ENCODE peak calls at places on chromosomes 6 and 20, in five cellular contexts. One of them, this sample, is unnamed.

GRCh38 chr6:29628419-29629281 is 4.3 kb downstream of the GABBR1 start:
- DNase-seq in cardiac fibroblast: peak
- DNase-seq in epithelial cell of esophagus: peak
- DNase-seq in BE2C: peak
- DNase-seq in AG09319: peak
- DNase-seq in this sample: peak

GRCh38 chr20:4550740-4551139 is 171.0 kb upstream of the PRND start:
- DNase-seq in cardiac fibroblast: peak
- DNase-seq in AG09319: no peak
- DNase-seq in epithelial cell of esophagus: peak
- DNase-seq in BE2C: no peak
- DNase-seq in this sample: no peak

GRCh38 chr6:167647750-167648470 is 178.8 kb upstream of the AFDN start:
- DNase-seq in BE2C: no peak
- DNase-seq in cardiac fibroblast: no peak
- DNase-seq in AG09319: no peak
- DNase-seq in epithelial cell of esophagus: no peak
- DNase-seq in this sample: no peak

GRCh38 chr20:47224300-47224791 is 132.2 kb downstream of the ZMYND8 start:
- DNase-seq in epithelial cell of esophagus: no peak
- DNase-seq in cardiac fibroblast: no peak
- DNase-seq in AG09319: no peak
- DNase-seq in BE2C: no peak
- DNase-seq in this sample: no peak

GRCh38 chr6:12150812-12151432 is 138.8 kb downstream of the HIVEP1 start:
- DNase-seq in epithelial cell of esophagus: peak
- DNase-seq in BE2C: peak
- DNase-seq in cardiac fibroblast: peak
- DNase-seq in AG09319: no peak
- DNase-seq in this sample: no peak

GRCh38 chr20:24502184-24502583 is 32.8 kb downstream of the SYNDIG1 start:
- DNase-seq in BE2C: peak
- DNase-seq in AG09319: no peak
- DNase-seq in epithelial cell of esophagus: peak
- DNase-seq in cardiac fibroblast: peak
- DNase-seq in this sample: peak

GRCh38 chr6:126812651-126813050 is 305.8 kb upstream of the RSPO3 start:
- DNase-seq in AG09319: peak
- DNase-seq in epithelial cell of esophagus: no peak
- DNase-seq in BE2C: no peak
- DNase-seq in cardiac fibroblast: peak
- DNase-seq in this sample: no peak

GRCh38 chr6:13445005-13445743 is 42.2 kb downstream of the GFOD1 start:
- DNase-seq in cardiac fibroblast: peak
- DNase-seq in epithelial cell of esophagus: peak
- DNase-seq in AG09319: no peak
- DNase-seq in BE2C: peak
- DNase-seq in this sample: no peak

GRCh38 chr6:72966628-72967280 is 258.5 kb downstream of the KHDC1L start:
- DNase-seq in BE2C: no peak
- DNase-seq in cardiac fibroblast: peak
- DNase-seq in AG09319: no peak
- DNase-seq in epithelial cell of esophagus: peak
- DNase-seq in this sample: no peak